ENCODE peak calls at places on chromosome 20, in five cellular contexts. S, X, L, W and R are unnamed samples.

GRCh38 chr20:50891138-50891537 is 40.1 kb downstream of the ADNP start:
- DNase-seq in S (no peak), X (no peak), L (peak), W (peak), R (no peak)

GRCh38 chr20:23122321-23122720 is 36.2 kb upstream of the CD93 start:
- DNase-seq in S (no peak), X (no peak), L (no peak), W (no peak), R (no peak)

GRCh38 chr20:22617160-22617559 is 32.8 kb upstream of the FOXA2 start:
- DNase-seq in S (no peak), X (peak), L (peak), W (no peak), R (no peak)

GRCh38 chr20:25076731-25077609 is 5.0 kb downstream of the VSX1 start:
- DNase-seq in S (peak), X (no peak), L (peak), W (no peak), R (peak)

GRCh38 chr20:3786665-3787639 is at the start of gene CENPB:
- DNase-seq in S (peak), X (peak), L (peak), W (peak), R (peak)

GRCh38 chr20:41482647-41483552 is 116.3 kb upstream of the EMILIN3 start:
- DNase-seq in S (no peak), X (no peak), L (peak), W (peak), R (no peak)

GRCh38 chr20:1633535-1633934 is 13.7 kb upstream of the SIRPB1 start:
- DNase-seq in S (no peak), X (peak), L (peak), W (no peak), R (no peak)

GRCh38 chr20:37879003-37879599 is 23.8 kb upstream of the VSTM2L start:
- DNase-seq in S (no peak), X (no peak), L (no peak), W (no peak), R (no peak)

GRCh38 chr20:37627060-37627766 is 66.6 kb upstream of the CTNNBL1 start:
- DNase-seq in S (peak), X (peak), L (peak), W (peak), R (peak)

GRCh38 chr20:47336013-47336754 is 20.3 kb downstream of the ZMYND8 start:
- DNase-seq in S (no peak), X (peak), L (no peak), W (peak), R (no peak)

GRCh38 chr20:60213126-60213893 is 255.1 kb downstream of the CDH26 start:
- DNase-seq in S (no peak), X (no peak), L (no peak), W (no peak), R (no peak)

GRCh38 chr20:48841861-48842529 is 14.2 kb upstream of the PREX1 start:
- DNase-seq in S (no peak), X (no peak), L (peak), W (peak), R (no peak)

GRCh38 chr20:59784365-59785117 is 148.9 kb downstream of the SYCP2 start:
- DNase-seq in S (no peak), X (no peak), L (no peak), W (no peak), R (no peak)

GRCh38 chr20:39993737-39994136 is 695.3 kb downstream of the MAFB start:
- DNase-seq in S (no peak), X (no peak), L (no peak), W (no peak), R (no peak)

GRCh38 chr20:5354871-5355270 is 38.1 kb upstream of the PROKR2 start:
- DNase-seq in S (no peak), X (no peak), L (no peak), W (no peak), R (no peak)

GRCh38 chr20:48615871-48616270 is 211.9 kb downstream of the PREX1 start:
- DNase-seq in S (no peak), X (no peak), L (no peak), W (no peak), R (no peak)

GRCh38 chr20:4243071-4243470 is 227.7 kb upstream of the RNF24 start:
- DNase-seq in S (peak), X (peak), L (no peak), W (no peak), R (peak)

GRCh38 chr20:14470231-14470894 is 133.0 kb upstream of the FLRT3 start:
- DNase-seq in S (no peak), X (peak), L (no peak), W (no peak), R (peak)

GRCh38 chr20:24064092-24064491 is 75.5 kb upstream of the GGTLC1 start:
- DNase-seq in S (no peak), X (no peak), L (no peak), W (no peak), R (no peak)

GRCh38 chr20:5621305-5621704 is 128.9 kb upstream of the SHLD1 start:
- DNase-seq in S (no peak), X (peak), L (no peak), W (peak), R (no peak)

GRCh38 chr20:45312241-45312640 is 4.1 kb upstream of the MATN4 start:
- DNase-seq in S (peak), X (no peak), L (no peak), W (no peak), R (no peak)

GRCh38 chr20:50967621-50968020 is 9.0 kb downstream of the MOCS3 start:
- DNase-seq in S (no peak), X (no peak), L (no peak), W (no peak), R (peak)

GRCh38 chr20:9838035-9838377 is 870 bp downstream of the PAK5 start:
- DNase-seq in S (peak), X (no peak), L (no peak), W (peak), R (no peak)

GRCh38 chr20:9837634-9838033 is 1.2 kb downstream of the PAK5 start:
- DNase-seq in S (no peak), X (no peak), L (no peak), W (peak), R (peak)

GRCh38 chr20:9838378-9839295 is at the start of gene PAK5:
- DNase-seq in S (peak), X (peak), L (no peak), W (peak), R (peak)

GRCh38 chr20:9835302-9835701 is 3.6 kb downstream of the PAK5 start:
- DNase-seq in S (no peak), X (no peak), L (no peak), W (no peak), R (no peak)

GRCh38 chr20:9839626-9840025 is 750 bp upstream of the PAK5 start:
- DNase-seq in S (no peak), X (no peak), L (no peak), W (no peak), R (no peak)
- TF ChIP-seq EZH2 in S (no peak), X (no peak), L (no peak), W (no peak), R (no peak)

GRCh38 chr20:63463400-63464288 is 8.8 kb downstream of the KCNQ2 start:
- DNase-seq in S (no peak), X (no peak), L (no peak), W (no peak), R (no peak)
- TF ChIP-seq EZH2 in S (no peak), X (no peak), L (no peak), W (no peak), R (no peak)

GRCh38 chr20:58623579-58624473 is 27.3 kb upstream of the STX16 start:
- DNase-seq in S (no peak), X (peak), L (peak), W (peak), R (no peak)
- TF ChIP-seq EZH2 in S (no peak), X (no peak), L (no peak), W (no peak), R (no peak)

GRCh38 chr20:63383556-63383955 is 22.4 kb upstream of the CHRNA4 start:
- DNase-seq in S (no peak), X (no peak), L (no peak), W (no peak), R (no peak)
- TF ChIP-seq EZH2 in S (no peak), X (no peak), L (no peak), W (no peak), R (no peak)

DNA sequence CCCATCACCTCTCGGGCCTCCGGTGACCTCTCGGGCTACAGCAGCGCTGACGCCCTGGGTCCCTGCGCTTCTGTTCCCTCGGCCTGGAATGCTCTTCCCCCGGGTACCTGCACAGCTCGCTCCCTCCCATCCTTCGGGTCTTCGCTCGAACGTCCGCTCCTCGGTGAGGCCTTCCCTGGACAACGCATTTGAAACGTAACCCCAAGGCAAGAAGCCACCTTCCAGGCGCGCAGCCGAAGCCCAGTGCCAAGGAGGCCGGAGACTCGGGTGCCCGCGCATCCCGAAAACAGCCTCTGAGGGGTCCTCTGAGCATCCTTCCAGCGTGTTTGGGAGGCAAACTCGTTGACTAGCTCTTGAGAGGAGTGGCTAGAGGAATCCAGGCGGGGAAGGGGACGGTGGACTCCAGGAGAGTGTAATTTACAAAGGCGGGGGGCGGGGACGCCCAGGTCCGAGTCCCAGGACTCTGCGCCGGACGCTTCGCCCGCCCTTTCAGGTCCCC is 87.0 kb downstream of the ZFP64 start:
- DNase-seq in S (peak), X (peak), L (no peak), W (peak), R (peak)
- TF ChIP-seq EZH2 in S (no peak), X (peak), L (no peak), W (peak), R (peak)

GRCh38 chr20:62980380-62980960 is 26.3 kb downstream of the BHLHE23 start:
- DNase-seq in S (no peak), X (no peak), L (no peak), W (no peak), R (no peak)
- TF ChIP-seq EZH2 in S (no peak), X (no peak), L (peak), W (peak), R (no peak)

DNA sequence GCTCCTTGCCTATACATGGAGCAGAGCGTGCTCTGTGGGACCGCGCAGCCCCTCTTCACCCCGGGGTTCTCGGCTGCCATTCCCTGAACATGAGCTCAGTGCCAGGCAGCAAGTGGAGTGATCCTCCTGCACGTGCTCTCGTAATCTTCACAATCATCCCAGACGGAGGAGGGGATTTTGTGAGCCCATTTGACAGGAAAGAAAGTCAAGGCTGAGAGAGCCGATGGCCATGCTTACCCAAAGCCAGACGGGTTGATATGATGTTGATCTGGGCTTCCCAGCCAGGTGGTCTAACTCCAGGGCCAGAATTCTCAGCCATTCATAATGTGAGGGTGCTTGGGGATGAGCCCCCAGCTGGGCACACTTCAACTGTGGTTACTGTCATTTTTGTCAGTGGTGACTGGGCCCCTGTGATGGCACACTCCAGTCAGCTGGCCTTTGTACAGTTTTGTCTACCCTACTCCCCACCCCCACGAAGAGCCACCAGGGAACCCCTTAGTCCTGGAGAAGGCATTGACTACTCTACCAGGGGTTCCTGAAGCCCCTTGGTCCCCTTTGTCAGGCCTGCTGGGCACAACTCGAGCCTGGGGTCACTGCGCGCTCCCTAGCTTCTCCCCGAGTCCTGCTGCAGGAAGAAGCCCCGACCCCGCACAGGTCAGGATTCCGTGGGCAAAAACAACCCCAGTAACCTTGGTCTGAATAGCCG is 1.5 kb downstream of the APCDD1L start:
- DNase-seq in S (no peak), X (no peak), L (no peak), W (no peak), R (no peak)
- TF ChIP-seq EZH2 in S (no peak), X (no peak), L (no peak), W (no peak), R (no peak)

DNA sequence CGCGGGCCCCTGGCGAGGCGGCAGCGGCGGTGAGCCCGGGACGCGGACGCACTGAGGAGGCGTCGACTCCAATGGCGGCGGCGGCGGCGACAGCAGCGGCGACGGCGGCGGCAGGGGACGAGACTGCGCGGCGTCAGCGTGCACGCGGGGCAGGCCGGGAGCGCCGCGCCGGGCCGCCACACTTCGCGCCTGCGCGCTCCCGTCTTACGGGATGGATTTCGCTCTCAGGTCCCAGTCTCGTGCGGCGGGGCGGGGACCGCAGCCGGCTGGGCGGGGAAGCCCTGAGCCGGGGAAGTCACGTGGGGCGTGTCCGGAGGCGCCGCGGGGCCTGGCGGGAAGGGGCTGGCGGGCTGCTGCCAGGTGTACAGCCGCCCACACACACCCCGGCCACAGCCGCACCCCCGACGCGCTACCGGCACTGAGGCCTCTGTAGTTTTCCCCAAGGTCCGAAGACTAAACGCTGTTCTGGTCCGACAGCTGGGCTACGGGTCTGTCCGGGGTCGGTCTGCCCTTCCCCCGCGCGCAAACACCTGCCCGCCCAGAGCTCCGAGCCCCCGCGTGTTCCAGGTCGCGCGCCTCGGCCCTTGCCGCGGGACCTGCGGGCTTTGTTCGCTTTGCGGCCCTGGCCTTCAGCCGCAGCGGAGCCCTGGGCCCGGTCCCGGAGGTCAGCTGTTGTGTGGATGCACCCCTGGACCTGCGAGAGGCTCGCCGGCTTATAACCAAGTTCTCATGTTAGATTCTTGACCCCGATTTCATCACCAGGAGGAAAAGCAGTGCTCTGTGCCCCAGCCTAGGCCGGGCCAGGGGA is at the start of gene YTHDF1:
- DNase-seq in S (peak), X (peak), L (peak), W (peak), R (peak)
- TF ChIP-seq EZH2 in S (no peak), X (no peak), L (no peak), W (no peak), R (no peak)